ENCODE peak calls at places on chromosomes 3 and 15, in four cellular contexts. V, R, K and N are unnamed samples.

GRCh38 chr15:26772588-26773484 is at the start of gene GABRB3:
- DNase-seq in K (no peak), R (no peak), V (peak), N (no peak)

GRCh38 chr15:31814082-31814481 is 216.2 kb upstream of the CHRNA7 start:
- DNase-seq in K (no peak), V (no peak), R (no peak), N (no peak)

GRCh38 chr3:98483626-98484025 is 13.9 kb upstream of the OR5K2 start:
- DNase-seq in K (no peak), R (peak), V (no peak), N (no peak)

GRCh38 chr3:11212301-11212613 is 58.0 kb downstream of the HRH1 start:
- DNase-seq in K (no peak), V (peak), R (no peak), N (no peak)

GRCh38 chr3:100605358-100605757 is 4.0 kb upstream of the ADGRG7 start:
- DNase-seq in V (no peak), R (no peak), K (no peak), N (no peak)

GRCh38 chr3:45677045-45677436 is 12.2 kb upstream of the SACM1L start:
- DNase-seq in K (peak), V (peak), R (no peak), N (no peak)

GRCh38 chr3:52393131-52393807 is 51.6 kb downstream of the SEMA3G start:
- DNase-seq in K (no peak), V (no peak), R (no peak), N (no peak)

GRCh38 chr15:44738340-44738984 is 2.1 kb downstream of the TRIM69 start:
- DNase-seq in V (peak), R (peak), K (no peak), N (no peak)

GRCh38 chr15:66211670-66212455 is 41.7 kb downstream of the MEGF11 start:
- DNase-seq in K (no peak), R (no peak), V (no peak), N (no peak)

GRCh38 chr3:145557405-145557804 is 603.6 kb downstream of the PLOD2 start:
- DNase-seq in R (no peak), V (no peak), K (no peak), N (no peak)

GRCh38 chr15:69104050-69104750 is 56.2 kb upstream of the GLCE start:
- DNase-seq in K (no peak), V (no peak), R (no peak), N (no peak)

GRCh38 chr3:66486646-66487045 is 14.2 kb downstream of the LRIG1 start:
- DNase-seq in R (no peak), V (peak), K (no peak), N (no peak)

GRCh38 chr3:27553868-27554540 is 69.8 kb upstream of the SLC4A7 start:
- DNase-seq in K (no peak), R (no peak), V (peak), N (no peak)

GRCh38 chr3:42300013-42300412 is 34.0 kb upstream of the CCK start:
- DNase-seq in R (peak), K (no peak), V (peak), N (no peak)

GRCh38 chr3:46944191-46944590 is 32.4 kb downstream of the CCDC12 start:
- DNase-seq in R (no peak), V (no peak), K (no peak), N (no peak)

GRCh38 chr15:39887211-39887610 is 32.9 kb downstream of the GPR176 start:
- DNase-seq in V (no peak), K (no peak), R (no peak), N (no peak)

GRCh38 chr3:113211370-113212154 is at the start of gene BOC:
- DNase-seq in V (peak), K (no peak), R (no peak), N (no peak)

GRCh38 chr15:89416339-89417183 is 79.8 kb downstream of the RHCG start:
- DNase-seq in V (peak), K (peak), R (peak), N (no peak)

GRCh38 chr15:74584779-74585178 is 30.9 kb upstream of the CLK3 start:
- DNase-seq in K (no peak), R (no peak), V (no peak), N (no peak)

GRCh38 chr15:63601026-63601726 is 4.0 kb downstream of the FBXL22 start:
- DNase-seq in R (peak), K (peak), V (peak), N (no peak)